ENCODE peak calls at places on chromosomes 13 and 19, in ten cellular contexts. One of them, this sample, is unnamed.

GRCh38 chr13:98089246-98089645 is 53.6 kb upstream of the FARP1 start:
- DNase-seq in NB4: no peak
- DNase-seq in adrenal gland: no peak
- DNase-seq in testis: no peak
- DNase-seq in body of pancreas: no peak
- DNase-seq in GM12891: no peak
- DNase-seq in gastrocnemius medialis: no peak
- DNase-seq in breast epithelium: no peak
- DNase-seq in HepG2: no peak
- DNase-seq in heart left ventricle: no peak
- DNase-seq in this sample: no peak

GRCh38 chr13:94825507-94825906 is 113.2 kb upstream of the SOX21 start:
- DNase-seq in NB4: no peak
- DNase-seq in HepG2: no peak
- DNase-seq in adrenal gland: peak; percentile 47
- DNase-seq in GM12891: no peak
- DNase-seq in gastrocnemius medialis: peak; percentile 47
- DNase-seq in body of pancreas: peak; percentile 41
- DNase-seq in testis: peak; percentile 70
- DNase-seq in heart left ventricle: peak; percentile 57
- DNase-seq in breast epithelium: peak; percentile 27
- DNase-seq in this sample: no peak

GRCh38 chr13:79915386-79915785 is 425.5 kb downstream of the SPRY2 start:
- DNase-seq in gastrocnemius medialis: no peak
- DNase-seq in heart left ventricle: no peak
- DNase-seq in NB4: no peak
- DNase-seq in testis: no peak
- DNase-seq in adrenal gland: no peak
- DNase-seq in breast epithelium: no peak
- DNase-seq in GM12891: no peak
- DNase-seq in HepG2: no peak
- DNase-seq in body of pancreas: no peak
- DNase-seq in this sample: no peak

GRCh38 chr19:17863520-17864182 is 3.9 kb downstream of the RPL18A start:
- DNase-seq in body of pancreas: no peak
- DNase-seq in HepG2: no peak
- DNase-seq in heart left ventricle: no peak
- DNase-seq in breast epithelium: no peak
- DNase-seq in gastrocnemius medialis: no peak
- DNase-seq in testis: peak; percentile 78
- DNase-seq in GM12891: no peak
- DNase-seq in NB4: no peak
- DNase-seq in adrenal gland: peak; percentile 85
- DNase-seq in this sample: no peak

GRCh38 chr19:15421726-15422260 is 3.0 kb upstream of the AKAP8L start:
- DNase-seq in HepG2: no peak
- DNase-seq in heart left ventricle: peak; percentile 68
- DNase-seq in body of pancreas: peak; percentile 69
- DNase-seq in gastrocnemius medialis: no peak
- DNase-seq in GM12891: no peak
- DNase-seq in breast epithelium: no peak
- DNase-seq in adrenal gland: no peak
- DNase-seq in testis: no peak
- DNase-seq in NB4: no peak
- DNase-seq in this sample: no peak

GRCh38 chr13:98216135-98216565 is 39.1 kb upstream of the RNF113B start:
- DNase-seq in HepG2: no peak
- DNase-seq in adrenal gland: peak; percentile 94
- DNase-seq in heart left ventricle: peak; percentile 41
- DNase-seq in NB4: no peak
- DNase-seq in gastrocnemius medialis: no peak
- DNase-seq in GM12891: no peak
- DNase-seq in body of pancreas: peak; percentile 71
- DNase-seq in breast epithelium: no peak
- DNase-seq in testis: peak; percentile 30
- DNase-seq in this sample: no peak

GRCh38 chr13:80585531-80585930 is 244.6 kb upstream of the SPRY2 start:
- DNase-seq in NB4: no peak
- DNase-seq in testis: no peak
- DNase-seq in adrenal gland: no peak
- DNase-seq in GM12891: no peak
- DNase-seq in body of pancreas: no peak
- DNase-seq in HepG2: no peak
- DNase-seq in heart left ventricle: no peak
- DNase-seq in gastrocnemius medialis: no peak
- DNase-seq in breast epithelium: no peak
- DNase-seq in this sample: no peak

GRCh38 chr13:21014139-21014665 is 47.2 kb downstream of the LATS2 start:
- DNase-seq in body of pancreas: no peak
- DNase-seq in HepG2: no peak
- DNase-seq in gastrocnemius medialis: no peak
- DNase-seq in breast epithelium: no peak
- DNase-seq in adrenal gland: peak; percentile 28
- DNase-seq in GM12891: no peak
- DNase-seq in heart left ventricle: no peak
- DNase-seq in testis: no peak
- DNase-seq in NB4: no peak
- DNase-seq in this sample: no peak

GRCh38 chr19:37980419-37980975 is 73.5 kb downstream of the SIPA1L3 start:
- DNase-seq in HepG2: no peak
- DNase-seq in heart left ventricle: no peak
- DNase-seq in body of pancreas: no peak
- DNase-seq in gastrocnemius medialis: no peak
- DNase-seq in NB4: no peak
- DNase-seq in testis: no peak
- DNase-seq in adrenal gland: no peak
- DNase-seq in GM12891: no peak
- DNase-seq in breast epithelium: no peak
- DNase-seq in this sample: no peak

GRCh38 chr13:98527526-98527925 is 49.4 kb downstream of the STK24 start:
- DNase-seq in NB4: no peak
- DNase-seq in HepG2: no peak
- DNase-seq in heart left ventricle: no peak
- DNase-seq in GM12891: no peak
- DNase-seq in breast epithelium: no peak
- DNase-seq in body of pancreas: no peak
- DNase-seq in adrenal gland: no peak
- DNase-seq in gastrocnemius medialis: no peak
- DNase-seq in testis: no peak
- DNase-seq in this sample: no peak

GRCh38 chr13:26062853-26063444 is 11.1 kb upstream of the SHISA2 start:
- DNase-seq in testis: peak; percentile 62
- DNase-seq in heart left ventricle: peak; percentile 44
- DNase-seq in GM12891: no peak
- DNase-seq in HepG2: peak; percentile 59
- DNase-seq in adrenal gland: peak; percentile 40
- DNase-seq in gastrocnemius medialis: no peak
- DNase-seq in body of pancreas: peak; percentile 55
- DNase-seq in breast epithelium: peak; percentile 23
- DNase-seq in NB4: peak; percentile 75
- DNase-seq in this sample: peak; percentile 15

GRCh38 chr19:30557927-30558557 is 185.9 kb downstream of the ZNF536 start:
- DNase-seq in adrenal gland: no peak
- DNase-seq in GM12891: no peak
- DNase-seq in heart left ventricle: no peak
- DNase-seq in NB4: no peak
- DNase-seq in gastrocnemius medialis: no peak
- DNase-seq in body of pancreas: no peak
- DNase-seq in HepG2: no peak
- DNase-seq in breast epithelium: no peak
- DNase-seq in testis: no peak
- DNase-seq in this sample: no peak

GRCh38 chr19:7257148-7258041 is 36.8 kb downstream of the INSR start:
- DNase-seq in gastrocnemius medialis: no peak
- DNase-seq in NB4: no peak
- DNase-seq in breast epithelium: no peak
- DNase-seq in adrenal gland: peak; percentile 95
- DNase-seq in HepG2: peak; percentile 68
- DNase-seq in testis: peak; percentile 58
- DNase-seq in body of pancreas: peak; percentile 88
- DNase-seq in GM12891: no peak
- DNase-seq in heart left ventricle: no peak
- DNase-seq in this sample: no peak
- TF ChIP-seq POLR2A in gastrocnemius medialis: no peak
- TF ChIP-seq POLR2A in NB4: no peak
- TF ChIP-seq POLR2A in breast epithelium: no peak
- TF ChIP-seq POLR2A in adrenal gland: no peak
- TF ChIP-seq POLR2A in HepG2: no peak
- TF ChIP-seq POLR2A in testis: no peak
- TF ChIP-seq POLR2A in body of pancreas: no peak
- TF ChIP-seq POLR2A in GM12891: no peak
- TF ChIP-seq POLR2A in heart left ventricle: no peak
- TF ChIP-seq POLR2A in this sample: no peak

GRCh38 chr19:47350599-47350998 is 1.5 kb downstream of the DHX34 start:
- DNase-seq in heart left ventricle: no peak
- DNase-seq in NB4: no peak
- DNase-seq in HepG2: no peak
- DNase-seq in gastrocnemius medialis: no peak
- DNase-seq in testis: no peak
- DNase-seq in adrenal gland: no peak
- DNase-seq in breast epithelium: no peak
- DNase-seq in body of pancreas: no peak
- DNase-seq in GM12891: no peak
- DNase-seq in this sample: no peak

GRCh38 chr19:47351545-47351944 is 2.4 kb downstream of the DHX34 start:
- DNase-seq in body of pancreas: no peak
- DNase-seq in HepG2: peak; percentile 25
- DNase-seq in heart left ventricle: no peak
- DNase-seq in breast epithelium: no peak
- DNase-seq in testis: no peak
- DNase-seq in gastrocnemius medialis: no peak
- DNase-seq in NB4: peak; percentile 77
- DNase-seq in adrenal gland: no peak
- DNase-seq in GM12891: no peak
- DNase-seq in this sample: peak; percentile 38

GRCh38 chr19:47352095-47352494 is 3.0 kb downstream of the DHX34 start:
- DNase-seq in testis: no peak
- DNase-seq in HepG2: no peak
- DNase-seq in NB4: no peak
- DNase-seq in adrenal gland: no peak
- DNase-seq in heart left ventricle: no peak
- DNase-seq in GM12891: no peak
- DNase-seq in gastrocnemius medialis: no peak
- DNase-seq in breast epithelium: no peak
- DNase-seq in body of pancreas: no peak
- DNase-seq in this sample: peak; percentile 44

GRCh38 chr19:47353307-47353712 is 4.2 kb downstream of the DHX34 start:
- DNase-seq in NB4: no peak
- DNase-seq in breast epithelium: no peak
- DNase-seq in gastrocnemius medialis: no peak
- DNase-seq in adrenal gland: no peak
- DNase-seq in testis: no peak
- DNase-seq in GM12891: no peak
- DNase-seq in HepG2: peak; percentile 76
- DNase-seq in body of pancreas: peak; percentile 83
- DNase-seq in heart left ventricle: no peak
- DNase-seq in this sample: no peak

GRCh38 chr19:47348819-47349795 is at the start of gene DHX34:
- DNase-seq in gastrocnemius medialis: peak; percentile 96
- DNase-seq in breast epithelium: peak; percentile 99
- DNase-seq in testis: peak; percentile 98
- DNase-seq in GM12891: peak; percentile 98
- DNase-seq in heart left ventricle: peak; percentile 98
- DNase-seq in NB4: peak; percentile 100
- DNase-seq in HepG2: peak; percentile 96
- DNase-seq in body of pancreas: peak; percentile 99
- DNase-seq in adrenal gland: peak; percentile 99
- DNase-seq in this sample: peak; percentile 100
- TF ChIP-seq POLR2A in gastrocnemius medialis: peak; percentile 78
- TF ChIP-seq POLR2A in breast epithelium: peak; percentile 77
- TF ChIP-seq POLR2A in testis: no peak
- TF ChIP-seq POLR2A in GM12891: peak; percentile 67
- TF ChIP-seq POLR2A in heart left ventricle: no peak
- TF ChIP-seq POLR2A in NB4: peak; percentile 98
- TF ChIP-seq POLR2A in HepG2: peak; percentile 89
- TF ChIP-seq POLR2A in body of pancreas: no peak
- TF ChIP-seq POLR2A in adrenal gland: peak; percentile 42
- TF ChIP-seq POLR2A in this sample: peak; percentile 89

DNA sequence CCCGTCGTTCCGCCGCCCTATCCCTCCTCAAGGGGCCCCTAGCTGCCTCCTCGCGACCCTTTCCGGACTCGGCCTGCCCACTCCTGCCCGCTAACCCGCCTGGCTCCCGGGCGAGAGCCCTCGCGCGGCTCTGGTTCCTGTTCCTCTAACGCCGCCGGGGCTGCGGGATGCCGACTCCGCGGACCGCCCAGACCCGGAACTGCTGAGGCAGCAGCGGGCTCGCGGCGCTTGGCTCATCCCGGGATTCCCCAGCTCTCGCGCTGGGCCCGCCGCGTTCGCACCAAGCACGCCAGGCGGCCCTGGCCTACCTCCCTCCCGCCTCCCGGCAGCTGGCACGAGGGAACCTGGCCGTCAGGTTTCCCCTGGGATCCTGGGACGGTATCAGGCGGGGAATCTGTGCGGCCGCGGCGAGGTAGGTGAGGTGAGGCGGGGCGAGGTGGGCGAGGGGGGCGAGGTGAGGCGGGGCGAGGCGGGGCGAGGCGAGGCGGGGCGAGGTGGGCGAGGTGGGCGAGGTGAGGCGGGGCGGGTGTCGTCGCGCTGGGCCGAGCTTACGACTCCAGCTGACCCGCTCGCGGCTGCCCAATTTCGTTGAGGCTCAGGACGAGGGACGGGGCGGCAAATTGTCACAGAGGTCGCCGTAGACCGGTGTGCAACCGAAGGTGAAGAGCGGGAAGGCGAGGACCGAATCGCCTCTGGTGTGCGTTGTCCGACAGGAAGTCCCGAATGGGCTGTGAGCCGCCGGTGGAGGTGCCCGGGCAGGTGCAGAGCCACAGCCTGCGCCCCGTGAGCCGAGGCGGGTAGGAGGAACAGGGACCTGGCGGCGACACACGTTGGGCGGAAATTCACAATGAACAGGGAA is at the start of the genes CCDC122 and LACC1:
- DNase-seq in HepG2: peak; percentile 38
- DNase-seq in gastrocnemius medialis: peak; percentile 47
- DNase-seq in GM12891: peak; percentile 70
- DNase-seq in NB4: peak; percentile 87
- DNase-seq in testis: peak; percentile 77
- DNase-seq in heart left ventricle: peak; percentile 83
- DNase-seq in breast epithelium: peak; percentile 77
- DNase-seq in adrenal gland: peak; percentile 89
- DNase-seq in body of pancreas: peak; percentile 87
- DNase-seq in this sample: peak; percentile 64
- TF ChIP-seq POLR2A in HepG2: peak; percentile 46
- TF ChIP-seq POLR2A in gastrocnemius medialis: peak; percentile 56
- TF ChIP-seq POLR2A in GM12891: peak; percentile 72
- TF ChIP-seq POLR2A in NB4: peak; percentile 76
- TF ChIP-seq POLR2A in testis: no peak
- TF ChIP-seq POLR2A in heart left ventricle: no peak
- TF ChIP-seq POLR2A in breast epithelium: peak; percentile 60
- TF ChIP-seq POLR2A in adrenal gland: peak; percentile 90
- TF ChIP-seq POLR2A in body of pancreas: peak; percentile 91
- TF ChIP-seq POLR2A in this sample: peak; percentile 43

GRCh38 chr19:50383852-50384684 is at the start of gene POLD1:
- DNase-seq in body of pancreas: peak; percentile 100
- DNase-seq in NB4: peak; percentile 96
- DNase-seq in adrenal gland: peak; percentile 100
- DNase-seq in gastrocnemius medialis: peak; percentile 95
- DNase-seq in testis: peak; percentile 99
- DNase-seq in GM12891: peak; percentile 99
- DNase-seq in heart left ventricle: peak; percentile 97
- DNase-seq in HepG2: peak; percentile 93
- DNase-seq in breast epithelium: peak; percentile 98
- DNase-seq in this sample: peak; percentile 99
- TF ChIP-seq POLR2A in body of pancreas: no peak
- TF ChIP-seq POLR2A in NB4: peak; percentile 57
- TF ChIP-seq POLR2A in adrenal gland: no peak
- TF ChIP-seq POLR2A in gastrocnemius medialis: no peak
- TF ChIP-seq POLR2A in testis: no peak
- TF ChIP-seq POLR2A in GM12891: peak; percentile 42
- TF ChIP-seq POLR2A in heart left ventricle: no peak
- TF ChIP-seq POLR2A in HepG2: peak; percentile 72
- TF ChIP-seq POLR2A in breast epithelium: no peak
- TF ChIP-seq POLR2A in this sample: peak; percentile 92